ENCODE peak calls at places on chromosomes 16 and 17, in eight cellular contexts. D is IMR-90, Q is left ventricle myocardium inferior, W is RWPE1, T is uterus, V is cardiac muscle cell, K is body of pancreas, G is SK-N-SH. I is an unnamed sample.

GRCh38 chr16:1494129-1494640 is 1.0 kb downstream of the TELO2 start:
- DNase-seq in D (peak), Q (peak), W (peak), T (no peak), V (peak), K (peak), G (peak), I (peak)

GRCh38 chr17:73644145-73645049 is at the start of gene SDK2:
- DNase-seq in D (no peak), Q (no peak), W (peak), T (no peak), V (peak), K (no peak), G (peak), I (peak)

GRCh38 chr17:53619025-53619424 is 203.7 kb upstream of the KIF2B start:
- DNase-seq in D (no peak), Q (no peak), W (no peak), T (no peak), V (no peak), K (no peak), G (no peak), I (no peak)

GRCh38 chr16:53829186-53829747 is 125.3 kb downstream of the FTO start:
- DNase-seq in D (peak), Q (no peak), W (no peak), T (no peak), V (peak), K (no peak), G (no peak), I (no peak)

GRCh38 chr16:11034005-11034404 is 89.6 kb downstream of the CLEC16A start:
- DNase-seq in D (peak), Q (no peak), W (no peak), T (peak), V (peak), K (no peak), G (no peak), I (no peak)

GRCh38 chr17:14755002-14755401 is 454.1 kb downstream of the HS3ST3B1 start:
- DNase-seq in D (peak), Q (no peak), W (no peak), T (no peak), V (no peak), K (no peak), G (no peak), I (no peak)

GRCh38 chr17:76137026-76137350 is 4.1 kb downstream of the FOXJ1 start:
- DNase-seq in D (no peak), Q (no peak), W (no peak), T (no peak), V (no peak), K (no peak), G (no peak), I (no peak)

GRCh38 chr16:80147021-80147680 is 393.6 kb upstream of the DYNLRB2 start:
- DNase-seq in D (no peak), Q (no peak), W (no peak), T (no peak), V (no peak), K (no peak), G (no peak), I (no peak)

GRCh38 chr17:14818469-14818868 is 446.7 kb downstream of the PMP22 start:
- DNase-seq in D (no peak), Q (no peak), W (no peak), T (no peak), V (no peak), K (no peak), G (no peak), I (no peak)

GRCh38 chr16:57481421-57481820 is 4.9 kb downstream of the DOK4 start:
- DNase-seq in D (no peak), Q (no peak), W (no peak), T (no peak), V (no peak), K (no peak), G (no peak), I (no peak)

GRCh38 chr17:7577327-7578199 is 1.9 kb upstream of the CD68 start:
- DNase-seq in D (no peak), Q (no peak), W (no peak), T (no peak), V (no peak), K (no peak), G (no peak), I (no peak)

GRCh38 chr17:45171338-45172231 is 9.9 kb downstream of the HEXIM2 start:
- DNase-seq in D (no peak), Q (no peak), W (peak), T (peak), V (no peak), K (peak), G (no peak), I (peak)

GRCh38 chr17:28897769-28898259 is 281 bp upstream of the FLOT2 start:
- DNase-seq in D (no peak), Q (no peak), W (no peak), T (no peak), V (no peak), K (no peak), G (no peak), I (no peak)

GRCh38 chr17:5788266-5788900 is 204.1 kb upstream of the NLRP1 start:
- DNase-seq in D (peak), Q (no peak), W (peak), T (no peak), V (no peak), K (no peak), G (no peak), I (no peak)

GRCh38 chr16:11190585-11191565 is 65.1 kb downstream of the SOCS1 start:
- DNase-seq in D (peak), Q (no peak), W (no peak), T (no peak), V (no peak), K (no peak), G (no peak), I (no peak)

GRCh38 chr16:57764341-57765159 is 29.0 kb downstream of the KATNB1 start:
- DNase-seq in D (peak), Q (no peak), W (peak), T (no peak), V (peak), K (no peak), G (peak), I (no peak)

GRCh38 chr17:8173056-8173870 is 2.9 kb downstream of the TMEM107 start:
- DNase-seq in D (peak), Q (peak), W (peak), T (peak), V (peak), K (peak), G (peak), I (peak)

GRCh38 chr16:85851034-85851780 is 47.8 kb upstream of the IRF8 start:
- DNase-seq in D (no peak), Q (no peak), W (peak), T (no peak), V (no peak), K (no peak), G (no peak), I (no peak)

GRCh38 chr16:19601083-19601976 is 45.8 kb downstream of the VPS35L start:
- DNase-seq in D (peak), Q (no peak), W (peak), T (peak), V (peak), K (peak), G (peak), I (no peak)

GRCh38 chr16:84475643-84476240 is 28.7 kb downstream of the MEAK7 start:
- DNase-seq in D (peak), Q (no peak), W (no peak), T (no peak), V (no peak), K (no peak), G (no peak), I (no peak)

GRCh38 chr17:45132569-45133463 is 501 bp upstream of the PLCD3 start:
- DNase-seq in D (peak), Q (peak), W (peak), T (peak), V (peak), K (peak), G (peak), I (peak)

GRCh38 chr17:9987779-9988585 is 82.9 kb upstream of the RCVRN start:
- DNase-seq in D (peak), Q (peak), W (peak), T (no peak), V (peak), K (peak), G (peak), I (no peak)

GRCh38 chr17:9467518-9467917 is 108.1 kb downstream of the STX8 start:
- DNase-seq in D (no peak), Q (no peak), W (no peak), T (no peak), V (no peak), K (no peak), G (no peak), I (no peak)

GRCh38 chr17:48127371-48128051 is 19.9 kb downstream of the SNX11 start:
- DNase-seq in D (no peak), Q (no peak), W (peak), T (no peak), V (peak), K (no peak), G (no peak), I (no peak)

GRCh38 chr16:54934536-54935410 is 4.1 kb downstream of the IRX5 start:
- DNase-seq in D (no peak), Q (no peak), W (no peak), T (no peak), V (no peak), K (no peak), G (peak), I (peak)

GRCh38 chr17:3845361-3845753 is 689 bp downstream of the NCBP3 start:
- DNase-seq in D (no peak), Q (no peak), W (peak), T (no peak), V (peak), K (no peak), G (no peak), I (no peak)
- H3K27ac ChIP-seq in D (peak), Q (peak), W (peak), T (peak), V (peak), K (peak), G (peak), I (peak)

GRCh38 chr17:55266051-55266957 is 1.5 kb downstream of the HLF start:
- DNase-seq in D (no peak), Q (no peak), W (no peak), T (peak), V (no peak), K (no peak), G (peak), I (no peak)
- H3K27ac ChIP-seq in D (no peak), Q (peak), W (no peak), T (peak), V (no peak), K (peak), G (no peak), I (peak)

GRCh38 chr16:27708651-27709050 is 158.7 kb downstream of the KATNIP start:
- DNase-seq in D (no peak), Q (no peak), W (no peak), T (no peak), V (no peak), K (no peak), G (no peak), I (no peak)
- H3K27ac ChIP-seq in D (no peak), Q (no peak), W (no peak), T (no peak), V (no peak), K (no peak), G (no peak), I (no peak)

GRCh38 chr17:12922120-12922519 is 95.7 kb downstream of the ELAC2 start:
- DNase-seq in D (no peak), Q (no peak), W (no peak), T (no peak), V (no peak), K (no peak), G (no peak), I (no peak)
- H3K27ac ChIP-seq in D (no peak), Q (no peak), W (no peak), T (no peak), V (no peak), K (no peak), G (no peak), I (no peak)

GRCh38 chr17:64653325-64653984 is 8.7 kb downstream of the SMURF2 start:
- DNase-seq in D (peak), Q (no peak), W (no peak), T (no peak), V (peak), K (no peak), G (no peak), I (no peak)

GRCh38 chr17:64655704-64656103 is 6.4 kb downstream of the SMURF2 start:
- DNase-seq in D (no peak), Q (no peak), W (no peak), T (no peak), V (no peak), K (no peak), G (no peak), I (no peak)

GRCh38 chr17:64653985-64654355 is 8.1 kb downstream of the SMURF2 start:
- DNase-seq in D (no peak), Q (no peak), W (no peak), T (no peak), V (peak), K (no peak), G (no peak), I (no peak)

GRCh38 chr17:64648234-64648633 is 13.9 kb downstream of the SMURF2 start:
- DNase-seq in D (no peak), Q (no peak), W (no peak), T (no peak), V (no peak), K (no peak), G (no peak), I (no peak)

GRCh38 chr17:64651889-64652288 is 10.2 kb downstream of the SMURF2 start:
- DNase-seq in D (no peak), Q (no peak), W (no peak), T (no peak), V (no peak), K (no peak), G (no peak), I (no peak)
- H3K27ac ChIP-seq in D (peak), Q (no peak), W (peak), T (no peak), V (no peak), K (no peak), G (no peak), I (no peak)

DNA sequence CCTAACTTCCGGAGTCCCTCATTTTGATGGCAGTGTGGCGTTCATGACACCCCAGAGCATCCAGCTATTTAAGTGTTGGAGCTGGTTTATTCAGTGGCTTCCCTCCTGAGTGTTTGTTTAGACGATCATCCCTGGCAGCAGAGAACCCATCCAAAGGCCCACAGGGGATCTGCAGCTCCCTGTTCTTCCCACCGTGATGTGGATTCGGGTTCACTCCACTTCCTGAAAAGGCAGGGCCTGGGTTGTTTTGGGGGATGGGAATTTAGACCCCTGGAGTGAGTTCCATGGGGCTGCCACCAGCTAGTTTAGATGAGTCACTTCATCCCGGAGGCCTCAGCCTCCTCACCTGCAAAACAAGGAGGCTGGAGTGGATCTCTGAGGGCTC is 2.3 kb downstream of the KSR1 start:
- DNase-seq in D (no peak), Q (no peak), W (no peak), T (no peak), V (no peak), K (no peak), G (no peak), I (no peak)
- H3K27ac ChIP-seq in D (peak), Q (no peak), W (no peak), T (no peak), V (no peak), K (peak), G (no peak), I (no peak)

DNA sequence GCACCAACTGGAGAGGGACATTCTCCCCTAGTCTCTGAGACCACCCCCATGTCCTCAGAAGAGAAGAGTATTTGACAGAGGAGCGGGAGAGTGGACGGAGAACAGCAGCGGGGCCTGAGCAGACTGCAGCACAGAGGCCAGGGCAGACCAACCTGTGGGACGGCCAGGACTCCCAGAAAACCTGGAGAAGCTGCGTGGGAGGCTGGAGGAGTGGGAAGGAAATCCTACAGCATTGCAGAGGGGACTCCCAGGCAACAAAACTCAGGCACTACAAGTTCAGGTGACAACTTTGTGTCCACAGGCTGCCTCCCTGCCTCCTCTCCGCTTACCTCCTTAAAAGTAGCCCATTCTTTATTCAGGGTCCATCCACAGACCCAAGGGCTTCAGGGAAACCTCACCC is 29.9 kb downstream of the TK2 start:
- DNase-seq in D (no peak), Q (no peak), W (no peak), T (no peak), V (no peak), K (no peak), G (no peak), I (no peak)
- H3K27ac ChIP-seq in D (no peak), Q (peak), W (peak), T (peak), V (no peak), K (peak), G (no peak), I (no peak)

I was measured in prostate gland.